ENCODE peak calls at places on chromosomes 16 and 17, in eight cellular contexts. One of them, this sample, is unnamed.
A peak's percentile ranks its signal among the peaks of the same experiment; 100 is the strongest.

GRCh38 chr16:67233596-67233995 is 6.7 kb downstream of the TMEM208 start:
- DNase-seq in body of pancreas: no peak
- DNase-seq in CD8-positive, alpha-beta memory T cell: no peak
- DNase-seq in hepatocyte: no peak
- DNase-seq in mesenchymal stem cell: no peak
- DNase-seq in aorta: no peak
- DNase-seq in heart right ventricle: no peak
- DNase-seq in endodermal cell: peak; percentile 42
- DNase-seq in this sample: no peak

GRCh38 chr17:3794890-3795757 is 5.9 kb downstream of the ITGAE start:
- DNase-seq in heart right ventricle: no peak
- DNase-seq in aorta: peak; percentile 53
- DNase-seq in mesenchymal stem cell: peak; percentile 25
- DNase-seq in CD8-positive, alpha-beta memory T cell: peak; percentile 71
- DNase-seq in hepatocyte: peak; percentile 52
- DNase-seq in body of pancreas: no peak
- DNase-seq in endodermal cell: peak; percentile 65
- DNase-seq in this sample: no peak

GRCh38 chr17:33980193-33980592 is 274.9 kb upstream of the CCL2 start:
- DNase-seq in CD8-positive, alpha-beta memory T cell: no peak
- DNase-seq in endodermal cell: no peak
- DNase-seq in mesenchymal stem cell: no peak
- DNase-seq in body of pancreas: no peak
- DNase-seq in heart right ventricle: no peak
- DNase-seq in aorta: no peak
- DNase-seq in hepatocyte: no peak
- DNase-seq in this sample: no peak

GRCh38 chr17:73393962-73394361 is 82.2 kb upstream of the CDC42EP4 start:
- DNase-seq in hepatocyte: peak; percentile 29
- DNase-seq in body of pancreas: no peak
- DNase-seq in heart right ventricle: no peak
- DNase-seq in aorta: peak; percentile 66
- DNase-seq in mesenchymal stem cell: peak; percentile 35
- DNase-seq in CD8-positive, alpha-beta memory T cell: no peak
- DNase-seq in endodermal cell: peak; percentile 78
- DNase-seq in this sample: no peak

GRCh38 chr17:2150871-2151270 is 96.0 kb downstream of the HIC1 start:
- DNase-seq in hepatocyte: no peak
- DNase-seq in CD8-positive, alpha-beta memory T cell: no peak
- DNase-seq in body of pancreas: no peak
- DNase-seq in mesenchymal stem cell: no peak
- DNase-seq in endodermal cell: no peak
- DNase-seq in heart right ventricle: no peak
- DNase-seq in aorta: no peak
- DNase-seq in this sample: no peak

GRCh38 chr17:17692353-17693252 is 11.3 kb downstream of the RAI1 start:
- DNase-seq in mesenchymal stem cell: no peak
- DNase-seq in hepatocyte: no peak
- DNase-seq in heart right ventricle: no peak
- DNase-seq in body of pancreas: no peak
- DNase-seq in endodermal cell: no peak
- DNase-seq in CD8-positive, alpha-beta memory T cell: no peak
- DNase-seq in aorta: no peak
- DNase-seq in this sample: no peak

GRCh38 chr17:29196784-29197515 is 16.8 kb upstream of the MYO18A start:
- DNase-seq in hepatocyte: no peak
- DNase-seq in heart right ventricle: no peak
- DNase-seq in body of pancreas: no peak
- DNase-seq in mesenchymal stem cell: no peak
- DNase-seq in endodermal cell: peak; percentile 54
- DNase-seq in CD8-positive, alpha-beta memory T cell: no peak
- DNase-seq in aorta: no peak
- DNase-seq in this sample: no peak

GRCh38 chr16:2954647-2955381 is 9.3 kb upstream of the KREMEN2 start:
- DNase-seq in CD8-positive, alpha-beta memory T cell: no peak
- DNase-seq in heart right ventricle: no peak
- DNase-seq in hepatocyte: no peak
- DNase-seq in endodermal cell: peak; percentile 57
- DNase-seq in aorta: no peak
- DNase-seq in body of pancreas: no peak
- DNase-seq in mesenchymal stem cell: no peak
- DNase-seq in this sample: no peak

GRCh38 chr17:27625856-27626255 is 5.1 kb upstream of the LGALS9 start:
- DNase-seq in endodermal cell: no peak
- DNase-seq in aorta: no peak
- DNase-seq in mesenchymal stem cell: no peak
- DNase-seq in body of pancreas: no peak
- DNase-seq in CD8-positive, alpha-beta memory T cell: no peak
- DNase-seq in heart right ventricle: no peak
- DNase-seq in hepatocyte: no peak
- DNase-seq in this sample: no peak

GRCh38 chr17:29076722-29077121 is 33.8 kb downstream of the PIPOX start:
- DNase-seq in hepatocyte: no peak
- DNase-seq in CD8-positive, alpha-beta memory T cell: no peak
- DNase-seq in heart right ventricle: no peak
- DNase-seq in aorta: no peak
- DNase-seq in mesenchymal stem cell: no peak
- DNase-seq in endodermal cell: peak; percentile 71
- DNase-seq in body of pancreas: no peak
- DNase-seq in this sample: no peak

GRCh38 chr17:73799781-73800627 is 155.8 kb upstream of the SDK2 start:
- DNase-seq in mesenchymal stem cell: no peak
- DNase-seq in CD8-positive, alpha-beta memory T cell: no peak
- DNase-seq in hepatocyte: no peak
- DNase-seq in heart right ventricle: no peak
- DNase-seq in body of pancreas: no peak
- DNase-seq in aorta: no peak
- DNase-seq in endodermal cell: no peak
- DNase-seq in this sample: no peak

GRCh38 chr17:29661220-29661619 is 38.5 kb upstream of the CORO6 start:
- DNase-seq in heart right ventricle: no peak
- DNase-seq in endodermal cell: no peak
- DNase-seq in mesenchymal stem cell: no peak
- DNase-seq in CD8-positive, alpha-beta memory T cell: no peak
- DNase-seq in aorta: no peak
- DNase-seq in body of pancreas: no peak
- DNase-seq in hepatocyte: no peak
- DNase-seq in this sample: no peak

GRCh38 chr17:75396781-75397180 is 8.7 kb downstream of the GRB2 start:
- DNase-seq in CD8-positive, alpha-beta memory T cell: no peak
- DNase-seq in hepatocyte: no peak
- DNase-seq in aorta: no peak
- DNase-seq in mesenchymal stem cell: no peak
- DNase-seq in endodermal cell: no peak
- DNase-seq in heart right ventricle: no peak
- DNase-seq in body of pancreas: no peak
- DNase-seq in this sample: no peak

GRCh38 chr17:55341432-55341831 is 76.7 kb downstream of the HLF start:
- DNase-seq in endodermal cell: no peak
- DNase-seq in mesenchymal stem cell: no peak
- DNase-seq in heart right ventricle: no peak
- DNase-seq in CD8-positive, alpha-beta memory T cell: no peak
- DNase-seq in body of pancreas: no peak
- DNase-seq in hepatocyte: no peak
- DNase-seq in aorta: no peak
- DNase-seq in this sample: no peak

GRCh38 chr17:54435966-54436365 is 464.7 kb upstream of the TOM1L1 start:
- DNase-seq in body of pancreas: no peak
- DNase-seq in endodermal cell: no peak
- DNase-seq in aorta: peak; percentile 27
- DNase-seq in mesenchymal stem cell: no peak
- DNase-seq in CD8-positive, alpha-beta memory T cell: no peak
- DNase-seq in hepatocyte: no peak
- DNase-seq in heart right ventricle: no peak
- DNase-seq in this sample: no peak

GRCh38 chr17:51711581-51711980 is 446.9 kb downstream of the CA10 start:
- DNase-seq in endodermal cell: peak; percentile 78
- DNase-seq in mesenchymal stem cell: no peak
- DNase-seq in heart right ventricle: no peak
- DNase-seq in CD8-positive, alpha-beta memory T cell: no peak
- DNase-seq in hepatocyte: no peak
- DNase-seq in body of pancreas: no peak
- DNase-seq in aorta: no peak
- DNase-seq in this sample: no peak

GRCh38 chr17:4357030-4357635 is 9.3 kb downstream of the UBE2G1 start:
- DNase-seq in aorta: no peak
- DNase-seq in mesenchymal stem cell: no peak
- DNase-seq in endodermal cell: no peak
- DNase-seq in body of pancreas: no peak
- DNase-seq in CD8-positive, alpha-beta memory T cell: no peak
- DNase-seq in hepatocyte: no peak
- DNase-seq in heart right ventricle: no peak
- DNase-seq in this sample: no peak

GRCh38 chr17:29443041-29443440 is 52.9 kb downstream of the TAOK1 start:
- DNase-seq in endodermal cell: no peak
- DNase-seq in body of pancreas: no peak
- DNase-seq in aorta: no peak
- DNase-seq in heart right ventricle: no peak
- DNase-seq in hepatocyte: no peak
- DNase-seq in mesenchymal stem cell: no peak
- DNase-seq in CD8-positive, alpha-beta memory T cell: no peak
- DNase-seq in this sample: no peak

GRCh38 chr17:80096531-80097306 is 4.7 kb upstream of the GAA start:
- DNase-seq in body of pancreas: no peak
- DNase-seq in heart right ventricle: no peak
- DNase-seq in mesenchymal stem cell: no peak
- DNase-seq in hepatocyte: peak; percentile 10
- DNase-seq in aorta: peak; percentile 69
- DNase-seq in endodermal cell: no peak
- DNase-seq in CD8-positive, alpha-beta memory T cell: no peak
- DNase-seq in this sample: no peak

GRCh38 chr16:53576904-53577303 is 73.9 kb upstream of the AKTIP start:
- DNase-seq in body of pancreas: no peak
- DNase-seq in CD8-positive, alpha-beta memory T cell: no peak
- DNase-seq in hepatocyte: no peak
- DNase-seq in endodermal cell: no peak
- DNase-seq in heart right ventricle: no peak
- DNase-seq in aorta: no peak
- DNase-seq in mesenchymal stem cell: no peak
- DNase-seq in this sample: no peak

DNA sequence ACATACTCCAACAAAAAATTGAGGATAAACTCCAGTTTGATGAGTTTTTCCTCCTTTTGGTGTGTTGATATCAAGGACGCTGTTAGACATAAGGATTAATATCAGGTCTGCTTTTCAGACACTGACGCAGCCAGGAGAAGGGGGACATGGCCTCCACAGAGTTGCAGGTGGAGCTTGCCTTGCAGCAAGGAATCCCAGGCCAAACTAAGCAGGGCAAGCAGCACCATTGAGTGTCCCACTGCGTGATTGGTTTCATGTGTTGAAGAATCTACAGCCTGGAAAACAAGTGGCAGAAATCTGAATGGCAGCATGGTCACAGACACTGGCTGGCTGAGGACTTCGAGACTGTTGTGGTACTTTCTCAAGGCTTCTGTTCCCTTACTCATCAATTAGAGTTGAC is 777.6 kb downstream of the KCNJ18 start:
- DNase-seq in CD8-positive, alpha-beta memory T cell: no peak
- DNase-seq in endodermal cell: no peak
- DNase-seq in aorta: no peak
- DNase-seq in mesenchymal stem cell: no peak
- DNase-seq in heart right ventricle: no peak
- DNase-seq in body of pancreas: no peak
- DNase-seq in hepatocyte: no peak
- DNase-seq in this sample: no peak
- H3K9me3 ChIP-seq in CD8-positive, alpha-beta memory T cell: no peaks in the 10 kb centered on the region
- H3K9me3 ChIP-seq in endodermal cell: peaks cover 73% of the 10 kb centered on the region
- H3K9me3 ChIP-seq in aorta: no peaks in the 10 kb centered on the region
- H3K9me3 ChIP-seq in mesenchymal stem cell: no peaks in the 10 kb centered on the region
- H3K9me3 ChIP-seq in heart right ventricle: no peaks in the 10 kb centered on the region
- H3K9me3 ChIP-seq in body of pancreas: no peaks in the 10 kb centered on the region
- H3K9me3 ChIP-seq in hepatocyte: peaks cover 4% of the 10 kb centered on the region
- H3K9me3 ChIP-seq in this sample: peaks cover 47% of the 10 kb centered on the region

GRCh38 chr16:27245276-27246231 is 23.0 kb downstream of the NSMCE1 start:
- DNase-seq in aorta: no peak
- DNase-seq in mesenchymal stem cell: peak; percentile 96
- DNase-seq in hepatocyte: no peak
- DNase-seq in endodermal cell: peak; percentile 22
- DNase-seq in heart right ventricle: no peak
- DNase-seq in body of pancreas: no peak
- DNase-seq in CD8-positive, alpha-beta memory T cell: no peak
- DNase-seq in this sample: peak; percentile 39
- H3K4me3 ChIP-seq in aorta: no peak overlapping the region
- H3K4me3 ChIP-seq in mesenchymal stem cell: no peak overlapping the region
- H3K4me3 ChIP-seq in hepatocyte: no peak overlapping the region
- H3K4me3 ChIP-seq in endodermal cell: no peak overlapping the region
- H3K4me3 ChIP-seq in heart right ventricle: no peak overlapping the region
- H3K4me3 ChIP-seq in body of pancreas: no peak overlapping the region
- H3K4me3 ChIP-seq in CD8-positive, alpha-beta memory T cell: no peak overlapping the region
- H3K4me3 ChIP-seq in this sample: no peak overlapping the region

DNA sequence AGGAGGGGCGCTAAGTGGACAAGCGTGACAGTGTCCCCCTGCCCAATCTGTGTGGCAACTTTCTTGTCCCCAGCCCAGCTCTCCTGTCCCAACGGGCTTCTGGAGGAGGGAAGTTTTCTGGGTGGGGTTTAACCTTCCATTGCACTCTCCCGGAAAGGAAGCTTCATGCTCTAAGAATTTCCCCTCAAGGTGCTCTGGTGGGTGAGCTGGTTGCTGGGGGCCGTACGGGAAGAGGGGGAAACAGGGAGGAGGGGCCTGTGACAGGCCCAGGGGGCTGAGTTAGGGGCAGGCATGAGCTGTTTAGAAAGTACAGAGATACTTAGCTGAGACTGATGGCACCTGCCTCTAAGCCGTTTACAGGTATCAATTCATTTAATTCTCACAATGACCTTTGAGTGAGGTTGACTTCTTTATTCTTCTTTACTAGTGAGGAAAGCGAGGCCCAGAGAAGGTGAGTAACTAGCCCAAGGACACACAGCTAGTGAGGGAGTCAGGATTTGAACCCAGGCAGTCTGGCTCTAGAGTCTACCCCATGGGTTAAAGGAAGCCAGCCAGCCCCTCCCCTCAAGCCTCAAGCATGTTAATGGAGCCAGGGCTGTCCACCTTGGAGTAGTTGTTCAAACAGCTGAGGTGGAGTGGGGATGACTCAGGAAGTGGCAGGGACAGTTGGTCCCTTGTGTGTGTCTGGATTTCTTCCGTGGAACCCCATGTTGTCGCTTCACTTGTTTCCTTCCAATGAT is 18.9 kb downstream of the ADGRG1 start:
- DNase-seq in endodermal cell: no peak
- DNase-seq in hepatocyte: no peak
- DNase-seq in body of pancreas: no peak
- DNase-seq in CD8-positive, alpha-beta memory T cell: no peak
- DNase-seq in mesenchymal stem cell: no peak
- DNase-seq in heart right ventricle: no peak
- DNase-seq in aorta: no peak
- DNase-seq in this sample: no peak
- H3K4me1 ChIP-seq in endodermal cell: no peaks in the 10 kb centered on the region
- H3K4me1 ChIP-seq in hepatocyte: no peaks in the 10 kb centered on the region
- H3K4me1 ChIP-seq in body of pancreas: peaks cover 14% of the 10 kb centered on the region
- H3K4me1 ChIP-seq in CD8-positive, alpha-beta memory T cell: peaks cover 29% of the 10 kb centered on the region
- H3K4me1 ChIP-seq in mesenchymal stem cell: peaks cover 50% of the 10 kb centered on the region
- H3K4me1 ChIP-seq in heart right ventricle: peaks cover 24% of the 10 kb centered on the region
- H3K4me1 ChIP-seq in aorta: no peaks in the 10 kb centered on the region
- H3K4me1 ChIP-seq in this sample: peaks cover 3% of the 10 kb centered on the region

DNA sequence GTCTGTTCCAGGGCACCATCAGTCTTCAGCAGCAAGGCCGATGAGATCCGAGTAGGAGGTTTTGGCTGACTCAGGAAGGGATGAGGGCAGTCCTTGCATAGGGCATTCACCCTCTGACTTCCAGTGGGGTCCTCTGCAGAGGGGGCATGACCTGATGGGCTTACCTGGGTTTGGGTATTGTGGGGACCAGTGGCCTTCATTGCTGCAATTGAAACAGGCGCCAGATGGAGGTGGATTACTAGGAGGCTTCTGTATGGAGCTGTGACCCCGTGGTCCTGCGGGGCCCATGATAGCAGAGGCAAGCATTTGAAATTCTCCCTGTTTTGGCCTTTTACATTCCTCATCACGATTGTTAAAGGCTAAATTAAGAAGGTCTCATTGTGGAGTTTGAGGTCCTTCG is 2448.7 kb downstream of the TP53TG3F start:
- DNase-seq in mesenchymal stem cell: no peak
- DNase-seq in heart right ventricle: no peak
- DNase-seq in aorta: no peak
- DNase-seq in body of pancreas: no peak
- DNase-seq in CD8-positive, alpha-beta memory T cell: no peak
- DNase-seq in endodermal cell: no peak
- DNase-seq in hepatocyte: no peak
- DNase-seq in this sample: no peak
- H3K9me3 ChIP-seq in mesenchymal stem cell: peaks cover 26% of the 10 kb centered on the region
- H3K9me3 ChIP-seq in heart right ventricle: no peaks in the 10 kb centered on the region
- H3K9me3 ChIP-seq in aorta: no peaks in the 10 kb centered on the region
- H3K9me3 ChIP-seq in body of pancreas: no peaks in the 10 kb centered on the region
- H3K9me3 ChIP-seq in CD8-positive, alpha-beta memory T cell: peaks cover 8% of the 10 kb centered on the region
- H3K9me3 ChIP-seq in endodermal cell: peaks cover 93% of the 10 kb centered on the region
- H3K9me3 ChIP-seq in hepatocyte: no peaks in the 10 kb centered on the region
- H3K9me3 ChIP-seq in this sample: peaks cover 87% of the 10 kb centered on the region

This sample was measured in mucosa of descending colon.